ENCODE peak calls at places on chromosomes 4 and X, in four cellular contexts. N is Peyer's patch, F is bronchial epithelial cell, D is endothelial cell of umbilical vein. W is an unnamed sample.
A peak's percentile ranks its signal among the peaks of the same experiment; 100 is the strongest.

GRCh38 chr4:6287017-6287788 is 17.6 kb downstream of the WFS1 start:
- DNase-seq in F (no peak), N (no peak), D (no peak), W (no peak)

GRCh38 chrX:39731735-39732134 is 366.0 kb downstream of the BCOR start:
- DNase-seq in D (no peak), F (no peak), N (no peak), W (no peak)

GRCh38 chr4:7993671-7994070 is 54.0 kb upstream of the AFAP1 start:
- DNase-seq in F (no peak), N (no peak), D (no peak), W (no peak)

GRCh38 chr4:37891221-37892159 is 606 bp downstream of the TBC1D1 start:
- DNase-seq in N (peak; percentile 80), F (no peak), D (peak; percentile 17), W (no peak)

GRCh38 chr4:142778908-142779307 is 67.2 kb downstream of the INPP4B start:
- DNase-seq in N (no peak), D (no peak), F (peak; percentile 15), W (no peak)

GRCh38 chr4:140789752-140790151 is 33.6 kb upstream of the TBC1D9 start:
- DNase-seq in F (peak; percentile 98), D (no peak), N (no peak), W (no peak)

GRCh38 chrX:134377537-134377936 is 82.4 kb upstream of the HPRT1 start:
- DNase-seq in N (peak; percentile 53), D (peak; percentile 45), F (peak; percentile 34), W (no peak)

GRCh38 chr4:7813674-7814073 is 126.0 kb downstream of the AFAP1 start:
- DNase-seq in N (no peak), F (peak; percentile 61), D (peak; percentile 63), W (no peak)

GRCh38 chr4:3115637-3116300 is 41.3 kb downstream of the HTT start:
- DNase-seq in N (no peak), F (no peak), D (no peak), W (no peak)

DNA sequence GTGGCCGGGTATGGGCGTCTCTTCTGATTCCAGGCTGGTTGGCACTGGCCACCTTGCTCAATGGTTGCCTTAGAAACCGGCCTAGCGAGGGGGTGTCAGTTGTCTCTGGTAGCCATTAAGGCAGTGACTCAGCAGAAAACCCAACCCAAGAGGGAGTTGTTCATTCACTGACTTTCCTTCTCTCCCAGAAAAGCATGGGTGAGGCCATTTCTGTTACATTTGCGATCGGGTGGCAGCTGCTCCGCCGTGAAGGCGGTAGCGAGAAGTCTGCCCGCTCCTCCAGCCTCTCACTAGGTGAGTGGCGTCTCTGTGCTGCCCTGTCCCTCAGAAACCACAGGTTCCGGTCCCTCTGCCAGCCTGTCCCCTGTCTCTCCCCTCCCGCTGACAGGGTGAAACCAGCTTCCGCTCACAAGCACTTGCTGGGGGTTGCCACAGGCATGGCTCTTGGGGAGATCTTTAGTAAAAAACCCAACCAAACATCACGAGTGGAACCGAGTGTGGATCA is 17.4 kb downstream of the IRAK1 start:
- DNase-seq in D (no peak), F (peak; percentile 48), N (peak; percentile 77), W (no peak)
- H3K4me3 ChIP-seq in D (no peak overlapping the region), F (no peak overlapping the region), N (no peak overlapping the region), W (no peak overlapping the region)

DNA sequence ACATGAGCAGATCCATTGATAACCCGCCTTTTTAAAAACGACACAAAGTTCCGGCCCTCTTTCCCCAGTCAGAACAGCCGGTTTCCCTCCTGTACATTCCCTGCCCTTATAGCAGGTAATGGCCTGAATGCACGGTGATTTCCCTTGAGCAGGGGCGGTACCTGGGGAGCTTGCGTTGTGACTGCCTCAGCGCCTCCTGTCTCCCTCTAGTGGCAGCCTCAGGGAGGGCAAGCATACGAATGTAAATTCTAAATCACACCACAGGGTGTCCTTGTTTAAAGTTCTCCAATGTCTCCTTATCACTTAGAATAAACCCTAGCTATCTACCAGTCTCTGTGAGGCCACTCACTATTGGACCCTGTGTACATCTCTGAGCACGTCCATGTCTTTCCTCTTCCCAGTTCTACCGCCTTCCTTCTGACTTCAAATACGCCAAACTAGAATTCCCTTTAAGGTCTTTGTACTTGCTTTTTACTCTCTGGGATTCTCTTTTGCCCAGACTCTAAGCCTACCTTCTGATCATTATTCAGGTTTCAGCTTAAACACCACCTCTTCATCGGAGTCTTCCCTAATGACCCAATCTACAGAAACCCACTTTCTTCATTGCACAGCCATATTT is 18.4 kb upstream of the LDB2 start:
- DNase-seq in D (peak; percentile 74), N (peak; percentile 56), F (peak; percentile 30), W (no peak)
- TF ChIP-seq CTCF in D (peak; percentile 93), N (peak; percentile 46), F (peak; percentile 54), W (peak; percentile 66)

GRCh38 chr4:168220893-168221292 is 97.7 kb downstream of the DDX60 start:
- DNase-seq in N (no peak), D (no peak), F (peak; percentile 44), W (no peak)
- H3K36me3 ChIP-seq in N (peaks cover 29% of the 10 kb centered on the region), D (no peaks in the 10 kb centered on the region), F (no peaks in the 10 kb centered on the region), W (no peaks in the 10 kb centered on the region)

DNA sequence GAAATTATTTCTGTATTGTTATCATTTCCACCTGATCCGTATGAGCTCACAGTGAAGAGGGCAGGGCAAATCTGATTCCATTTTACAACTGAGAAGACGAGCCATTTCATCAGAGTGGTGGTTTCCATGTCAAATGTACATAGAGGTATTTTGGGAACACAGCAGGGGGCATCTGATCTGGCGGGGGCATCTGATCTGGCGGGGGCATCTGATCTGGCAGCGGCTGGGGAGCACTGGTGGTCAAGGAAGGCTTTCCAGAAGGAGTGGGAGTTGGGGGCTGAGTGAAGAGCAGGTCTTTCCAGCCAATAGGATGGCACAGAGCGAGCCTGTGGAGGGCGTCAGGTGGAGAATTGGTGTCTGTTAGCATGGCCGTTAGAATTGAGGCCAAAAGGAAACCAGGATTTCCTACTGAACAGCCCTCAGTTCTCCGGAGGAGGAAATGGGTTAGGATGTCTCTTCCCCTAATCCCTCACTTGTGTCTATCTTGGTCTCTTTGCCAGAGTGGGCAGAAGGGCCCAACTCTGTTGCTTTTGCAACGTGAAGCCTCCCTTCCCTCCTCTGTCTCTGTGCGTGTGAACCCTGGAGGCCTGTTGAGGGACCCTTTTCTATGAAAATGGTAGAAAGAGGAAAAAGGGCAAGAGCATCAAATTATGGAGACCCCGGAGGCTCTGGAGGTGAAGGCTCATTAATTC is 41.3 kb downstream of the RHOH start:
- DNase-seq in D (no peak), F (no peak), N (peak; percentile 39), W (no peak)
- H3K4me3 ChIP-seq in D (no peak overlapping the region), F (no peak overlapping the region), N (no peak overlapping the region), W (no peak overlapping the region)

GRCh38 chr4:15202481-15202880 is 200.2 kb downstream of the CPEB2 start:
- DNase-seq in D (no peak), F (no peak), N (no peak), W (no peak)
- TF ChIP-seq CTCF in D (no peak), F (no peak), N (no peak), W (no peak)

W was measured in BJ.